ENCODE peak calls at places on chromosomes 3 and 15, in ten cellular contexts. One of them, this sample, is unnamed. For H3K36me3 and H3K4me1, the result is how much of the 10 kb centered on the place peaks cover.

GRCh38 chr3:170768334-170768801 is 101.6 kb downstream of the RPL22L1 start:
- DNase-seq in GM23248: peak
- DNase-seq in ascending aorta: no peak
- DNase-seq in endothelial cell of umbilical vein: no peak
- DNase-seq in K562: no peak
- DNase-seq in lower lobe of right lung: no peak
- DNase-seq in SK-N-SH: no peak
- DNase-seq in cardiac muscle cell: no peak
- DNase-seq in fibroblast of lung: no peak
- DNase-seq in OCI-LY7: no peak
- DNase-seq in this sample: no peak

GRCh38 chr3:68176600-68176999 is 522.2 kb upstream of the SUCLG2 start:
- DNase-seq in GM23248: no peak
- DNase-seq in ascending aorta: no peak
- DNase-seq in endothelial cell of umbilical vein: no peak
- DNase-seq in K562: no peak
- DNase-seq in lower lobe of right lung: no peak
- DNase-seq in SK-N-SH: no peak
- DNase-seq in cardiac muscle cell: no peak
- DNase-seq in fibroblast of lung: no peak
- DNase-seq in OCI-LY7: no peak
- DNase-seq in this sample: no peak

GRCh38 chr15:99562238-99562637 is 3.5 kb upstream of the MEF2A start:
- DNase-seq in GM23248: no peak
- DNase-seq in ascending aorta: no peak
- DNase-seq in endothelial cell of umbilical vein: no peak
- DNase-seq in K562: no peak
- DNase-seq in lower lobe of right lung: no peak
- DNase-seq in SK-N-SH: no peak
- DNase-seq in cardiac muscle cell: no peak
- DNase-seq in fibroblast of lung: no peak
- DNase-seq in OCI-LY7: no peak
- DNase-seq in this sample: no peak

GRCh38 chr3:30535515-30535914 is 70.9 kb upstream of the TGFBR2 start:
- DNase-seq in GM23248: peak
- DNase-seq in ascending aorta: no peak
- DNase-seq in endothelial cell of umbilical vein: no peak
- DNase-seq in K562: no peak
- DNase-seq in lower lobe of right lung: no peak
- DNase-seq in SK-N-SH: no peak
- DNase-seq in cardiac muscle cell: no peak
- DNase-seq in fibroblast of lung: no peak
- DNase-seq in OCI-LY7: no peak
- DNase-seq in this sample: no peak

GRCh38 chr3:168121175-168121853 is 25.6 kb upstream of the GOLIM4 start:
- DNase-seq in GM23248: peak
- DNase-seq in ascending aorta: no peak
- DNase-seq in endothelial cell of umbilical vein: peak
- DNase-seq in K562: no peak
- DNase-seq in lower lobe of right lung: no peak
- DNase-seq in SK-N-SH: peak
- DNase-seq in cardiac muscle cell: no peak
- DNase-seq in fibroblast of lung: peak
- DNase-seq in OCI-LY7: no peak
- DNase-seq in this sample: no peak

GRCh38 chr3:143731776-143732175 is 116.5 kb downstream of the SLC9A9 start:
- DNase-seq in GM23248: no peak
- DNase-seq in ascending aorta: no peak
- DNase-seq in endothelial cell of umbilical vein: no peak
- DNase-seq in K562: no peak
- DNase-seq in lower lobe of right lung: no peak
- DNase-seq in SK-N-SH: no peak
- DNase-seq in cardiac muscle cell: no peak
- DNase-seq in fibroblast of lung: no peak
- DNase-seq in OCI-LY7: no peak
- DNase-seq in this sample: no peak

GRCh38 chr15:65336767-65337435 is 32.4 kb downstream of the RNU5B-1 start:
- DNase-seq in GM23248: no peak
- DNase-seq in ascending aorta: no peak
- DNase-seq in endothelial cell of umbilical vein: no peak
- DNase-seq in K562: no peak
- DNase-seq in lower lobe of right lung: no peak
- DNase-seq in SK-N-SH: peak
- DNase-seq in cardiac muscle cell: no peak
- DNase-seq in fibroblast of lung: no peak
- DNase-seq in OCI-LY7: no peak
- DNase-seq in this sample: no peak

GRCh38 chr3:168165390-168166269 is 69.9 kb upstream of the GOLIM4 start:
- DNase-seq in GM23248: peak
- DNase-seq in ascending aorta: no peak
- DNase-seq in endothelial cell of umbilical vein: peak
- DNase-seq in K562: peak
- DNase-seq in lower lobe of right lung: no peak
- DNase-seq in SK-N-SH: peak
- DNase-seq in cardiac muscle cell: peak
- DNase-seq in fibroblast of lung: peak
- DNase-seq in OCI-LY7: peak
- DNase-seq in this sample: no peak

DNA sequence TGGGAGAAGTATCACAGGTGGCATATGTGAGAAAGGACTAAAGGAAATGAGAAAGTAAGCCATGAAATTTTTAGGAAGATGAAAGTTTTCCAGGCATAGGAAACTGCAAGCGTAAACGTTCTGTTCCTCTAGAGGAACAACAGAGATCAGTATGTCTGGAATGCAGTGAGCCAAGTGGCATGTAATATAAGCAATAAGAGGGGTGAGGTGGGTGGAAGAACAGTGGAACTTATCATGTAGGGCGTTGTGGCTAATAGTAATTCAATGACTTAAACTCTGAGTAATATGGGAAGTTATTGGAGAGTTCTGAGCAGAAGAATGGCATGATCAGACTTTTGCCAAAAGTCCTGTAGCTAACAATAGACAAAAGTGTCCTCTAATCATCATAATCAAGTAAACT is 902.9 kb downstream of the EPHA3 start:
- DNase-seq in GM23248: peak
- DNase-seq in ascending aorta: no peak
- DNase-seq in endothelial cell of umbilical vein: no peak
- DNase-seq in K562: no peak
- DNase-seq in lower lobe of right lung: no peak
- DNase-seq in SK-N-SH: no peak
- DNase-seq in cardiac muscle cell: peak
- DNase-seq in fibroblast of lung: peak
- DNase-seq in OCI-LY7: no peak
- DNase-seq in this sample: no peak
- H3K27ac ChIP-seq in GM23248: no peak
- H3K27ac ChIP-seq in ascending aorta: peak
- H3K27ac ChIP-seq in endothelial cell of umbilical vein: no peak
- H3K27ac ChIP-seq in K562: no peak
- H3K27ac ChIP-seq in lower lobe of right lung: no peak
- H3K27ac ChIP-seq in SK-N-SH: no peak
- H3K27ac ChIP-seq in cardiac muscle cell: peak
- H3K27ac ChIP-seq in fibroblast of lung: no peak
- H3K27ac ChIP-seq in OCI-LY7: no peak
- H3K27ac ChIP-seq in this sample: no peak

GRCh38 chr3:11554236-11554610 is 89.5 kb downstream of the VGLL4 start:
- DNase-seq in GM23248: no peak
- DNase-seq in ascending aorta: no peak
- DNase-seq in endothelial cell of umbilical vein: no peak
- DNase-seq in K562: no peak
- DNase-seq in lower lobe of right lung: peak
- DNase-seq in SK-N-SH: no peak
- DNase-seq in cardiac muscle cell: no peak
- DNase-seq in fibroblast of lung: no peak
- DNase-seq in OCI-LY7: no peak
- DNase-seq in this sample: no peak

GRCh38 chr3:11555823-11556222 is 87.9 kb downstream of the VGLL4 start:
- DNase-seq in GM23248: no peak
- DNase-seq in ascending aorta: no peak
- DNase-seq in endothelial cell of umbilical vein: no peak
- DNase-seq in K562: no peak
- DNase-seq in lower lobe of right lung: peak
- DNase-seq in SK-N-SH: no peak
- DNase-seq in cardiac muscle cell: no peak
- DNase-seq in fibroblast of lung: no peak
- DNase-seq in OCI-LY7: no peak
- DNase-seq in this sample: no peak

GRCh38 chr3:11554666-11555065 is 89.0 kb downstream of the VGLL4 start:
- DNase-seq in GM23248: no peak
- DNase-seq in ascending aorta: no peak
- DNase-seq in endothelial cell of umbilical vein: no peak
- DNase-seq in K562: no peak
- DNase-seq in lower lobe of right lung: peak
- DNase-seq in SK-N-SH: no peak
- DNase-seq in cardiac muscle cell: no peak
- DNase-seq in fibroblast of lung: no peak
- DNase-seq in OCI-LY7: no peak
- DNase-seq in this sample: no peak

GRCh38 chr3:11556234-11556633 is 87.5 kb downstream of the VGLL4 start:
- DNase-seq in GM23248: no peak
- DNase-seq in ascending aorta: no peak
- DNase-seq in endothelial cell of umbilical vein: no peak
- DNase-seq in K562: no peak
- DNase-seq in lower lobe of right lung: peak
- DNase-seq in SK-N-SH: no peak
- DNase-seq in cardiac muscle cell: no peak
- DNase-seq in fibroblast of lung: no peak
- DNase-seq in OCI-LY7: no peak
- DNase-seq in this sample: no peak

DNA sequence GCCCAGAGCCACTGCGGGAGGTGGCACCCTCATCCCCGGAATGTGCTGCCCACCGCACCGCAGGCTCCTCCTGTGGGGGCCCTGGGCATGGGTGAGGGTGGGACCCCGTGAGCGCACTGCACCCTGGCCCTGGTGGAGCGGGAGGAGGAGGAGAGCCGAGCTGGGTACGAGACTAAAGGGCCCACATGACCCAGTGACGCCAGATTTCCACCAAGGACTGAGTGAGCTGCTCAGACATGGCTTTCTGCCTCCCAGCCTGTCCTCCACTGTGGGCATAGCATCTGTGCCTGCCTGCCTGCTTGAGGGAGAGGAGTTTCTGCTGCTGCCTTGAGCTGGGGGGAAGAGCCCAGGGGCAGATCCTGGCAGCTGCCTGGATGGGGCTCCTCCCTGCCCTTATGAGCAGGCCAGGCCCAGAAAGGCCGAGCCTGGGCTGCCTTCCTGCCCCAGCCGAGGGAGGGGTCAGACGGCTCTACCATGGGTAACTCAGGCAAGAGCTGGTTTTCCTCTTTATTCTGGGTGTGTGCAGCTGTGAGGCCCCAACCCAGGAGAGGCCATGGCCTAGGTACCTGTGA is 88.4 kb downstream of the VGLL4 start:
- DNase-seq in GM23248: no peak
- DNase-seq in ascending aorta: no peak
- DNase-seq in endothelial cell of umbilical vein: no peak
- DNase-seq in K562: no peak
- DNase-seq in lower lobe of right lung: peak
- DNase-seq in SK-N-SH: no peak
- DNase-seq in cardiac muscle cell: no peak
- DNase-seq in fibroblast of lung: no peak
- DNase-seq in OCI-LY7: no peak
- DNase-seq in this sample: no peak
- H3K36me3 ChIP-seq in GM23248: under half
- H3K36me3 ChIP-seq in ascending aorta: under half
- H3K36me3 ChIP-seq in endothelial cell of umbilical vein: under half
- H3K36me3 ChIP-seq in K562: under half
- H3K36me3 ChIP-seq in lower lobe of right lung: under half
- H3K36me3 ChIP-seq in SK-N-SH: under half
- H3K36me3 ChIP-seq in cardiac muscle cell: under half
- H3K36me3 ChIP-seq in fibroblast of lung: under half
- H3K36me3 ChIP-seq in OCI-LY7: half or more
- H3K36me3 ChIP-seq in this sample: under half

DNA sequence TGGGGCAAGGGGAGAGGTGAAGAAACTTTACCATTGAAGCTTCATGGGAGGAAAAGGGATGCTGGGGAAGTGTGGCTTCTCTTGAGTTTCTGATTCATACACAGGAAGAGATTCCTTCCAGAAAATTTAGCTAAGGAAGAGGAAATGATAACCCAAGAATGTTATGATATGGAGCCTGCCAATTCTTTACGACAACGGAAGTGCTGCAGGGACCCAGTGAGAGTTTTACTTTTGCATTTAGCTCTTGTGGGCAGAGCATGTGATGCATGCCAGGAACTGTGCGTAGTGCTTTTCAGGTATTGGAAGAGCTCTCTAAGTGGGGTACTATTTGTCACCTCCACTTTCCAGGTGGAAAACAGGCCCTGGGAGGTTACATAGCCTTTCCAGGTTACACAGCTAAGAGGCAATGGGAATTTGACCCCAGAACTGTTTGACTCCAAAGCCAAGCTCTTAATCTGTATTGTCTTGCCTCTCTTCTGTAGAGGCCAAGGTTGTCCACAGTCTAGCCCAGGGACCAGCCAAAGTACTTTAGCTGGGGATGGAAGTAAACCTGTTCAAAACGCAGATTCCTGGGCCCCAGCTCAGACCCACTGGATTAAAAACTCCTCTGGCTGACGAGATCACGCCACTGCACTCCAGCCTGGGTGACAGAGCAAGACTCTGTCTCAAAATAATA is 23.0 kb downstream of the CMTM7 start:
- DNase-seq in GM23248: no peak
- DNase-seq in ascending aorta: no peak
- DNase-seq in endothelial cell of umbilical vein: peak
- DNase-seq in K562: no peak
- DNase-seq in lower lobe of right lung: no peak
- DNase-seq in SK-N-SH: no peak
- DNase-seq in cardiac muscle cell: no peak
- DNase-seq in fibroblast of lung: peak
- DNase-seq in OCI-LY7: no peak
- DNase-seq in this sample: peak
- H3K4me1 ChIP-seq in GM23248: under half
- H3K4me1 ChIP-seq in ascending aorta: under half
- H3K4me1 ChIP-seq in endothelial cell of umbilical vein: half or more
- H3K4me1 ChIP-seq in K562: under half
- H3K4me1 ChIP-seq in lower lobe of right lung: under half
- H3K4me1 ChIP-seq in SK-N-SH: under half
- H3K4me1 ChIP-seq in cardiac muscle cell: under half
- H3K4me1 ChIP-seq in fibroblast of lung: under half
- H3K4me1 ChIP-seq in OCI-LY7: under half
- H3K4me1 ChIP-seq in this sample: half or more

DNA sequence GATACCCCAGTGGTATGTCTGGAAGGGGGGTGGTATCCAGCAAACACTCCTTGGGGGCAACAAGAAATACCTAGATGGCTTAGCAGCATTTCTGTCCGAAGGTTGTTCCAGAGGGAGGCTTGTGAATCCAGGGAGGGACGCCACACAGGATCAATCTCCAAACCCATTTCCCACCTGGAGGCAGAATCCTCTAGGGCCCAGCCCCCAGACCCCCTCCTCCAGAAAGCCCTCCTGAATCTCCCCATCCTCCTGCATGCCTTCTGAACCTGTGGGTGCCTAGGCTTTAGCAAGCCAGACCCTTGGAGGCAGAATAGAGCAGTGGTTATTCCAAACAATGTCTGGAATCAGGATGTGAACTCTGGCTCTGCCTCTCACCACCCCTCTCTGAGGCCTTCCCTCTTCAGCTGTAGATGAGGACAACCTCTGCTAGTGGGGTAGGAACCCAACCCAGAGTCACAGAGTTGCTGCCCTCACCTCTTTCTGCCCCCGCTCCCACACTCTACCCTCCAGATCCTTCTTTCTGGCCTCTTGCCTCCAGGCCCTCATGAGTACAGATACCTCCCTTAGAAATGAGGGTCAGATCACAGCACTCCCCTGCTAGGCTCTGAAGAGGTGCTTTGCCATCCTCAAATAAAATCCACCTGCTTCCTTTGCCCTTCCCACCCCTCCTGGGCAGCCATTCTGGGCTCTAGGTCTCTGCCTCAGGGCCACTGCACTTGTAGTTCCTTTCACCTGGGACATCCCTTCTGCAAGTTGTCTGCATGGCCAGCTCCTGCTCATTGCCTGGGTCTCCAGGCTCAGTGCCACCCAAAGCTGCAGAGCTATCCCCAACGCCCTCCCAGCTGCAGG is 8.1 kb downstream of the CISH start:
- DNase-seq in GM23248: no peak
- DNase-seq in ascending aorta: no peak
- DNase-seq in endothelial cell of umbilical vein: no peak
- DNase-seq in K562: no peak
- DNase-seq in lower lobe of right lung: no peak
- DNase-seq in SK-N-SH: no peak
- DNase-seq in cardiac muscle cell: no peak
- DNase-seq in fibroblast of lung: no peak
- DNase-seq in OCI-LY7: no peak
- DNase-seq in this sample: peak
- H3K27ac ChIP-seq in GM23248: no peak
- H3K27ac ChIP-seq in ascending aorta: peak
- H3K27ac ChIP-seq in endothelial cell of umbilical vein: no peak
- H3K27ac ChIP-seq in K562: peak
- H3K27ac ChIP-seq in lower lobe of right lung: peak
- H3K27ac ChIP-seq in SK-N-SH: no peak
- H3K27ac ChIP-seq in cardiac muscle cell: peak
- H3K27ac ChIP-seq in fibroblast of lung: no peak
- H3K27ac ChIP-seq in OCI-LY7: no peak
- H3K27ac ChIP-seq in this sample: peak